ENCODE peak calls at places on chromosomes 2 and 18, in eight cellular contexts. K, H, E, Q, X, G, O and V are unnamed samples.

GRCh38 chr18:55384551-55385275 is 203.3 kb downstream of the TCF4 start:
- DNase-seq in H (no peak), O (no peak), K (peak), E (peak), G (peak), Q (peak), X (peak), V (peak)

GRCh38 chr2:160735696-160736095 is 242.1 kb upstream of the RBMS1 start:
- DNase-seq in H (no peak), Q (no peak), K (no peak), G (no peak), X (no peak), E (no peak), O (no peak), V (no peak)

GRCh38 chr2:88933980-88934379 is 242.5 kb downstream of the RPIA start:
- DNase-seq in G (no peak), E (no peak), K (peak), H (no peak), O (no peak), Q (no peak), X (peak), V (no peak)

GRCh38 chr2:85748039-85748438 is 5.8 kb upstream of the ATOH8 start:
- DNase-seq in G (peak), E (no peak), O (no peak), K (no peak), H (no peak), X (no peak), Q (no peak), V (no peak)

GRCh38 chr2:113930448-113930847 is 40.6 kb downstream of the ACTR3 start:
- DNase-seq in K (no peak), X (no peak), G (no peak), E (no peak), Q (no peak), O (no peak), H (no peak), V (no peak)

GRCh38 chr2:6665093-6665721 is 200.5 kb downstream of the CMPK2 start:
- DNase-seq in K (no peak), G (no peak), H (no peak), O (no peak), Q (no peak), E (no peak), X (no peak), V (no peak)

GRCh38 chr2:54940723-54941122 is 109.5 kb downstream of the RTN4 start:
- DNase-seq in O (no peak), E (no peak), G (no peak), K (no peak), H (no peak), Q (no peak), X (no peak), V (no peak)

GRCh38 chr2:196170681-196171247 is 614 bp downstream of the STK17B start:
- DNase-seq in O (peak), Q (peak), E (no peak), K (no peak), G (peak), H (no peak), X (no peak), V (peak)

GRCh38 chr18:28657836-28658410 is 481.0 kb upstream of the CDH2 start:
- DNase-seq in E (peak), O (no peak), H (no peak), X (no peak), G (no peak), Q (peak), K (peak), V (no peak)

GRCh38 chr2:3266727-3267548 is 110.7 kb downstream of the EIPR1 start:
- DNase-seq in H (no peak), Q (no peak), X (no peak), K (no peak), G (no peak), E (no peak), O (no peak), V (no peak)

GRCh38 chr2:169035887-169036286 is 4.8 kb upstream of the ABCB11 start:
- DNase-seq in E (no peak), G (no peak), X (no peak), O (no peak), H (no peak), K (no peak), Q (no peak), V (no peak)

GRCh38 chr2:96241901-96242611 is 23.7 kb downstream of the TMEM127 start:
- DNase-seq in X (peak), Q (peak), H (no peak), E (peak), K (peak), O (no peak), G (peak), V (no peak)

GRCh38 chr2:7900593-7900992 is 781.3 kb upstream of the ID2 start:
- DNase-seq in K (no peak), H (no peak), Q (peak), G (no peak), X (peak), O (no peak), E (no peak), V (no peak)

GRCh38 chr18:30358545-30358944 is 684.0 kb downstream of the DSC3 start:
- DNase-seq in X (peak), K (peak), E (no peak), G (no peak), O (no peak), H (no peak), Q (peak), V (no peak)

GRCh38 chr2:240213226-240213475 is 72.7 kb upstream of the OTOS start:
- DNase-seq in E (no peak), X (no peak), K (no peak), G (no peak), H (no peak), Q (no peak), O (no peak), V (no peak)

GRCh38 chr2:158990397-158991209 is 22.2 kb downstream of the TANC1 start:
- DNase-seq in O (no peak), X (no peak), H (no peak), E (peak), G (no peak), Q (peak), K (peak), V (no peak)

GRCh38 chr2:205580591-205580990 is 101.7 kb upstream of the NRP2 start:
- DNase-seq in G (no peak), H (no peak), E (no peak), K (no peak), Q (no peak), O (no peak), X (no peak), V (no peak)

GRCh38 chr2:190186238-190186637 is 123.7 kb upstream of the MSTN start:
- DNase-seq in H (no peak), X (no peak), K (no peak), O (no peak), Q (no peak), G (no peak), E (no peak), V (no peak)

GRCh38 chr2:85181093-85181685 is 48.0 kb downstream of the TCF7L1 start:
- DNase-seq in O (no peak), K (no peak), G (peak), E (no peak), H (peak), Q (no peak), X (no peak), V (no peak)

GRCh38 chr2:121810959-121811853 is 55.8 kb downstream of the TSN start:
- DNase-seq in X (peak), Q (peak), G (peak), E (peak), O (peak), H (peak), K (peak), V (peak)